ENCODE peak calls at places on chromosomes 16 and 17, in six cellular contexts. One of them, this sample, is unnamed.

GRCh38 chr17:38721802-38722201 is 8.3 kb upstream of the CISD3 start:
- DNase-seq in fibroblast of pulmonary artery: no peak
- DNase-seq in AG10803: no peak
- DNase-seq in breast epithelium: no peak
- DNase-seq in kidney: no peak
- DNase-seq in adrenal gland: no peak
- DNase-seq in this sample: no peak

GRCh38 chr16:29023279-29024278 is 38.7 kb downstream of the LAT start:
- DNase-seq in breast epithelium: no peak
- DNase-seq in kidney: no peak
- DNase-seq in fibroblast of pulmonary artery: peak
- DNase-seq in adrenal gland: no peak
- DNase-seq in AG10803: no peak
- DNase-seq in this sample: no peak

GRCh38 chr16:85401370-85401916 is 211.7 kb upstream of the GSE1 start:
- DNase-seq in breast epithelium: no peak
- DNase-seq in AG10803: no peak
- DNase-seq in kidney: peak
- DNase-seq in adrenal gland: no peak
- DNase-seq in fibroblast of pulmonary artery: no peak
- DNase-seq in this sample: no peak

GRCh38 chr17:5179003-5179402 is 12.7 kb downstream of the ZNF594 start:
- DNase-seq in breast epithelium: no peak
- DNase-seq in AG10803: no peak
- DNase-seq in fibroblast of pulmonary artery: no peak
- DNase-seq in adrenal gland: no peak
- DNase-seq in kidney: no peak
- DNase-seq in this sample: no peak

GRCh38 chr17:19753049-19753444 is 4.9 kb upstream of the ALDH3A1 start:
- DNase-seq in AG10803: peak
- DNase-seq in fibroblast of pulmonary artery: peak
- DNase-seq in breast epithelium: peak
- DNase-seq in adrenal gland: peak
- DNase-seq in kidney: peak
- DNase-seq in this sample: no peak

GRCh38 chr16:89764711-89765201 is 43.4 kb downstream of the ZNF276 start:
- DNase-seq in kidney: no peak
- DNase-seq in adrenal gland: peak
- DNase-seq in AG10803: no peak
- DNase-seq in fibroblast of pulmonary artery: no peak
- DNase-seq in breast epithelium: no peak
- DNase-seq in this sample: no peak

GRCh38 chr17:78444392-78444791 is 65.9 kb downstream of the PGS1 start:
- DNase-seq in kidney: no peak
- DNase-seq in AG10803: no peak
- DNase-seq in breast epithelium: no peak
- DNase-seq in fibroblast of pulmonary artery: no peak
- DNase-seq in adrenal gland: no peak
- DNase-seq in this sample: no peak

GRCh38 chr17:65696739-65697394 is 135.4 kb upstream of the AXIN2 start:
- DNase-seq in adrenal gland: no peak
- DNase-seq in fibroblast of pulmonary artery: peak
- DNase-seq in breast epithelium: no peak
- DNase-seq in AG10803: peak
- DNase-seq in kidney: no peak
- DNase-seq in this sample: peak

GRCh38 chr16:25011891-25012499 is 3.2 kb downstream of the ARHGAP17 start:
- DNase-seq in fibroblast of pulmonary artery: no peak
- DNase-seq in adrenal gland: no peak
- DNase-seq in kidney: no peak
- DNase-seq in AG10803: no peak
- DNase-seq in breast epithelium: no peak
- DNase-seq in this sample: no peak

GRCh38 chr16:25013751-25014499 is 1.2 kb downstream of the ARHGAP17 start:
- DNase-seq in adrenal gland: no peak
- DNase-seq in fibroblast of pulmonary artery: no peak
- DNase-seq in kidney: no peak
- DNase-seq in breast epithelium: no peak
- DNase-seq in AG10803: no peak
- DNase-seq in this sample: no peak

GRCh38 chr16:25013049-25013448 is 2.1 kb downstream of the ARHGAP17 start:
- DNase-seq in AG10803: no peak
- DNase-seq in breast epithelium: no peak
- DNase-seq in fibroblast of pulmonary artery: no peak
- DNase-seq in adrenal gland: no peak
- DNase-seq in kidney: no peak
- DNase-seq in this sample: no peak

GRCh38 chr16:25010542-25010941 is 4.6 kb downstream of the ARHGAP17 start:
- DNase-seq in breast epithelium: no peak
- DNase-seq in fibroblast of pulmonary artery: no peak
- DNase-seq in AG10803: no peak
- DNase-seq in adrenal gland: no peak
- DNase-seq in kidney: no peak
- DNase-seq in this sample: peak

DNA sequence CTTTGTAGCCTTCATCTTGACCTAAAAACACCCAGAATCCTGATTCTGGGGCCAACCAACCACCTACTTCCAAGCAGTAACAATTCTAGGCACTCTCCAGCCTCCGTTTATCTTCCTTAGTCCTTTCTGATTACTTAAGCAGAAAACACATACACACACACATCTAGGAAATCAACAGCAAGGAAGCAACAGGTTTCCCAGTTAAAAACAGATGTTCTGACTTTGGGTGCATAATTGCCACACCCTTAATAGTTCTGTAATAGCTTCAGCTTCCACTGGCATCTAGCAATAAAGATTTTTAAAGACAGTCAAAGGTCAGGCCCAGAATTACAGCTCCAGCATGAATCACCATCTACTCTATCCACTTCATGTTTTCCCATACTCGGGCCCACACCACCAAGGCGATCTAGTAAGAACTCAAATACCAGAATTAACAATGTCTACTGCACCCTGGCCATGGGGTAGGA is 2.6 kb downstream of the ARHGAP17 start:
- DNase-seq in AG10803: peak
- DNase-seq in fibroblast of pulmonary artery: peak
- DNase-seq in breast epithelium: no peak
- DNase-seq in adrenal gland: no peak
- DNase-seq in kidney: no peak
- DNase-seq in this sample: no peak
- H3K4me3 ChIP-seq in AG10803: peak
- H3K4me3 ChIP-seq in fibroblast of pulmonary artery: no peak
- H3K4me3 ChIP-seq in breast epithelium: no peak
- H3K4me3 ChIP-seq in adrenal gland: no peak
- H3K4me3 ChIP-seq in kidney: no peak
- H3K4me3 ChIP-seq in this sample: peak

DNA sequence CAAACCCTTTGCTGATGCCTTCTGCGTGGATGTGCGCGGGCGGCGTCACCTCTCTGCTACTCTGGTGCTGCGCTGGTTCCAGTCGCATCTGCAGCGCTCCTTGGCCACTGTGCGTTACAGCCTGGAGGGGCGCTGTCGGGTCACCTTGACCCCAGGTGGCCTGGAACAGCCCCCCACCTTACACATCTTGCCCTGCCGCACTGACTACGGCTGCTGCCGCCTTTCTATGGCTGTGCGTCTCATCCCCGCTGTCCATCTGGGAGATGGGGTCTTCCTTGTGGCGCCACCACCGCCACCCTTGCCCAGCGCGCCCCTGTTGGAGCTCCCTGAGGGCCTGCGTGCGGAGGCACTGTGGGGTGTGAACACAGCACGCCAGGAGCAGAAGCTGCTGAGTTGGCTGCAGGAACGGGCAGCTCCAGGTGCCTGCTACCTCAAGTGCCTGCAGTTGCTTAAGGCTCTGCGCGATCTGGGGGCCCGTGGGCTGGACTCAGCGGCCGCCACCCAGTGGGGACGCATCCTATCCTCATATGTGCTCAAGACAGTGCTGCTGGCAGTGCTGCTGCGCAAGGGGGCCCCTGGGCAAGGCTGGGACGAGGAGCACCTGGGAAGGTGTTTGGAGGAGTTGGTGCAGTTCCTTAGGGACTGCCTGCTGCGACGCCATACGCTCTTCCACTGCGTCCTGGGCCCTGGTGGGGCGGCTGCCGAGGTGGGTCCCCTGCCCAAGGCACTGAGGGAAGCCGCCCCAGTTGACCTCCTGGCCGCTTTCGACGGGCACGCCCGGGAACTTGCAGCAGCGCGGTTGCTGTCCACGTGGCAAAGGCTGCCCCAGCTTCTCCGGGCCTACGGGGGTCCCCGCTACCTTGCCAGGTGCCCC is 1.6 kb downstream of the ITPRIPL2 start:
- DNase-seq in kidney: peak
- DNase-seq in breast epithelium: no peak
- DNase-seq in AG10803: no peak
- DNase-seq in fibroblast of pulmonary artery: no peak
- DNase-seq in adrenal gland: no peak
- DNase-seq in this sample: no peak
- TF ChIP-seq CTCF in kidney: no peak
- TF ChIP-seq CTCF in breast epithelium: peak
- TF ChIP-seq CTCF in AG10803: peak
- TF ChIP-seq CTCF in fibroblast of pulmonary artery: peak
- TF ChIP-seq CTCF in adrenal gland: no peak
- TF ChIP-seq CTCF in this sample: no peak

GRCh38 chr17:75755205-75755901 is 9.6 kb downstream of the GALK1 start:
- DNase-seq in fibroblast of pulmonary artery: no peak
- DNase-seq in AG10803: no peak
- DNase-seq in breast epithelium: no peak
- DNase-seq in kidney: peak
- DNase-seq in adrenal gland: no peak
- DNase-seq in this sample: no peak

GRCh38 chr17:75753514-75754377 is 11.2 kb downstream of the GALK1 start:
- DNase-seq in fibroblast of pulmonary artery: peak
- DNase-seq in AG10803: peak
- DNase-seq in adrenal gland: peak
- DNase-seq in kidney: peak
- DNase-seq in breast epithelium: no peak
- DNase-seq in this sample: peak

GRCh38 chr17:75753193-75753513 is 11.8 kb downstream of the GALK1 start:
- DNase-seq in breast epithelium: no peak
- DNase-seq in kidney: no peak
- DNase-seq in fibroblast of pulmonary artery: no peak
- DNase-seq in adrenal gland: no peak
- DNase-seq in AG10803: no peak
- DNase-seq in this sample: no peak

GRCh38 chr17:75755990-75756389 is 9.0 kb downstream of the GALK1 start:
- DNase-seq in adrenal gland: no peak
- DNase-seq in kidney: no peak
- DNase-seq in breast epithelium: no peak
- DNase-seq in AG10803: no peak
- DNase-seq in fibroblast of pulmonary artery: no peak
- DNase-seq in this sample: no peak

DNA sequence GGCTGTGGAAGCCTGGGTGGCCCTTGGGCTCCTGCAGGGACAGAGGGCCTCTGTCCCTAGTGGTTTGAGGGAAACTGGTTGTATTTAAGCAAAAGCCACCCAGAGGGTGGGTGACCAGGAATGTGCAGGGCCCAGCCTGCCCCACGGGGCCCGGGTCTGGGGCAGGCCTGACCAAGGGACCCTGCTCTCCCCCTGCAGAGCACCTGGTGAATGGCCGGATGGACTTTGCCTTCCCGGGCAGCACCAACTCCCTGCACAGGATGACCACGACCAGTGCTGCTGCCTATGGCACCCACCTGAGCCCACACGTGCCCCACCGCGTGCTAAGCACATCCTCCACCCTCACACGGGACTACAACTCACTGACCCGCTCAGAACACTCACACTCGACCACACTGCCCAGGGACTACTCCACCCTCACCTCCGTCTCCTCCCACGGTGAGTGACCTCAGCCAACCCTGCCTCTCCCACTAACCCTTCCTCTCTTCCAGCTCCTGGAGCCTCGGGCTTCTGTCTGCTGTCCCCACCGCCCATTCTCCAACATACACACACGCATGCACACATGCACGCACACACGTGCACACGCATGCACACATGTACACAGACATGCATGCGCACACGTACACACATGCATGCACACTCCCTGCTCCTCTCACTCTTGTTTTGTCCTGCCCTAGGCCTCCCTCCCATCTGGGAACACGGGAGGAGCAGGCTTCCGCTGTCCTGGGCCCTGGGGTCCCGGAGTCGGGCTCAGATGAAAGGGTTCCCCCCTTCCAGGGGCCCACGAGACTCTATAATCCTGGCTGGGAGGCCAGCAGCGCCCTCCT is 10.4 kb downstream of the GALK1 start:
- DNase-seq in adrenal gland: no peak
- DNase-seq in AG10803: no peak
- DNase-seq in fibroblast of pulmonary artery: no peak
- DNase-seq in breast epithelium: no peak
- DNase-seq in kidney: no peak
- DNase-seq in this sample: no peak
- H3K4me3 ChIP-seq in adrenal gland: peak
- H3K4me3 ChIP-seq in AG10803: no peak
- H3K4me3 ChIP-seq in fibroblast of pulmonary artery: no peak
- H3K4me3 ChIP-seq in breast epithelium: no peak
- H3K4me3 ChIP-seq in kidney: no peak
- H3K4me3 ChIP-seq in this sample: no peak

DNA sequence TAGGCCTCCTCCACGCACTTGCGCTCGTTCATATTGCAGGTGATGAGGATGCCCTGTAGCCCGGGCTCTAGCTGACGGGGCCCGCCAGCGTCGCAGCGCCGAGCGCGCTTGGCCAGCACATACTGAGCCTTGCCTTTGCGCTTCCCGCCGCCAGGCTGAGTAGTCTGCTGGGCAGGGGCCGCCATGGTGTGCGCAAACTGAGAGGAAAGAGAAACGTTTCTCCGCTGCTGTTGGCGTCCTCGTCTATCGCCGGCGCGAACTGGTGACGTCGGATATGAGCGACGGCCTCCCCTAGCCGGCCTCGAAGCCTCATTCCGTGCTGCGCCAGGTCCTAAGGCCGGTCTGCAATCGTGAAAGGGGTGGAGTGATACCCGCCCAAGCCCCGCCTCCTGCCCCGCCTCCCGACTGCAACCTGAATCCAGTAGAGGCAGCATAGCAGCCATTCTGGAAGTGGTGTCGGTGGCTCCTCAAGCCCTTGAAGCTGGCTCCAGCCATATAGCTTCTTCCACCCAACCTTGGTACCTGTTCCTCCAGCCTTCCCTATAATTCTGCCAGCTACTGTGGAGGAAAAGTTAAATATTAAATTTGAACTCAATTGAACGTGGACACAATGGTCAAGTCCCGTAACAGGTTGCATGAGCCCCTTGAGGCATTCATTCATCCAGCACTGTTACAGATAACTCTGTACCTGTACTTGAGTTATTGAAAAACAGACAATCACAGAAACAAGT is at the start of gene THUMPD1:
- DNase-seq in kidney: peak
- DNase-seq in AG10803: peak
- DNase-seq in adrenal gland: peak
- DNase-seq in breast epithelium: peak
- DNase-seq in fibroblast of pulmonary artery: peak
- DNase-seq in this sample: peak
- TF ChIP-seq CTCF in kidney: no peak
- TF ChIP-seq CTCF in AG10803: peak
- TF ChIP-seq CTCF in adrenal gland: no peak
- TF ChIP-seq CTCF in breast epithelium: no peak
- TF ChIP-seq CTCF in fibroblast of pulmonary artery: peak
- TF ChIP-seq CTCF in this sample: peak